ENCODE peak calls at places on chromosomes 12 and 14, in eight cellular contexts. Q, V, R, W, B, M, T and J are unnamed samples.

GRCh38 chr12:54879132-54879531 is 24.8 kb downstream of the MUCL1 start:
- DNase-seq in M (no peak), T (no peak), V (peak), W (no peak), R (no peak), Q (no peak), B (no peak), J (peak)

GRCh38 chr12:3533703-3534386 is 42.8 kb downstream of the PRMT8 start:
- DNase-seq in R (no peak), W (no peak), M (peak), T (no peak), V (no peak), B (no peak), Q (no peak), J (no peak)

GRCh38 chr14:52929192-52929807 is 21.6 kb downstream of the FERMT2 start:
- DNase-seq in Q (no peak), R (no peak), T (no peak), M (no peak), W (no peak), V (no peak), B (no peak), J (no peak)

GRCh38 chr12:64820593-64820992 is 3.9 kb upstream of the TBC1D30 start:
- DNase-seq in Q (no peak), B (no peak), W (no peak), M (no peak), R (no peak), T (no peak), V (no peak), J (no peak)

GRCh38 chr12:13277278-13277677 is 80.8 kb downstream of the EMP1 start:
- DNase-seq in V (no peak), M (no peak), R (no peak), T (no peak), Q (no peak), W (no peak), B (no peak), J (no peak)

GRCh38 chr12:85920324-85920947 is 46.3 kb downstream of the NTS start:
- DNase-seq in R (no peak), V (peak), T (no peak), Q (no peak), B (peak), M (peak), W (no peak), J (no peak)

GRCh38 chr12:25135531-25136154 is 59.3 kb downstream of the DNAI7 start:
- DNase-seq in V (no peak), T (no peak), M (no peak), R (no peak), B (no peak), Q (no peak), W (no peak), J (no peak)

GRCh38 chr14:24741871-24742270 is 107.9 kb upstream of the GZMB start:
- DNase-seq in W (no peak), Q (no peak), V (no peak), R (no peak), T (no peak), M (peak), B (no peak), J (no peak)

GRCh38 chr14:61107148-61107641 is 126.2 kb downstream of the SLC38A6 start:
- DNase-seq in W (no peak), M (peak), V (peak), R (no peak), Q (no peak), T (no peak), B (no peak), J (no peak)

GRCh38 chr14:96434040-96434439 is 42.1 kb downstream of the AK7 start:
- DNase-seq in B (no peak), T (no peak), M (no peak), W (no peak), R (no peak), Q (no peak), V (no peak), J (no peak)

GRCh38 chr12:104057771-104058197 is 6.5 kb upstream of the HCFC2 start:
- DNase-seq in M (peak), V (no peak), W (no peak), Q (no peak), T (no peak), R (no peak), B (peak), J (no peak)

GRCh38 chr14:102510616-102511520 is 1.3 kb upstream of the ANKRD9 start:
- DNase-seq in B (no peak), R (no peak), V (no peak), T (no peak), W (no peak), Q (no peak), M (peak), J (no peak)

GRCh38 chr14:73850940-73851339 is 691 bp upstream of the PTGR2 start:
- DNase-seq in B (peak), Q (no peak), W (no peak), M (peak), V (no peak), R (no peak), T (no peak), J (no peak)

GRCh38 chr14:54126947-54127346 is 170.3 kb upstream of the BMP4 start:
- DNase-seq in R (no peak), W (no peak), V (no peak), M (no peak), B (no peak), T (no peak), Q (no peak), J (no peak)

GRCh38 chr12:64560395-64561301 is 49.6 kb upstream of the RASSF3 start:
- DNase-seq in V (peak), M (peak), W (no peak), Q (no peak), R (no peak), B (peak), T (no peak), J (peak)

GRCh38 chr14:57512221-57512620 is 18.6 kb upstream of the CCDC198 start:
- DNase-seq in T (no peak), B (no peak), M (no peak), Q (no peak), W (no peak), V (no peak), R (no peak), J (no peak)

GRCh38 chr12:41228066-41228820 is 40.1 kb downstream of the PDZRN4 start:
- DNase-seq in Q (no peak), T (no peak), V (no peak), R (no peak), B (no peak), M (no peak), W (no peak), J (no peak)

GRCh38 chr12:96368233-96368632 is 32.0 kb downstream of the CDK17 start:
- DNase-seq in T (peak), R (no peak), W (no peak), Q (no peak), B (no peak), M (peak), V (no peak), J (no peak)